ENCODE peak calls at places on chromosomes 1 and 21, in five cellular contexts. C is GM23248, M is PC-3, A is GM23338, P is HCT116. F is an unnamed sample. For H3K79me2 and H3K9me2, the result is how much of the 10 kb centered on the place peaks cover.

GRCh38 chr1:21766210-21766609 is 16.7 kb downstream of the USP48 start:
- DNase-seq in C (no peak), M (no peak), P (no peak), A (no peak), F (no peak)

GRCh38 chr1:59554011-59554673 is 257.2 kb downstream of the FGGY start:
- DNase-seq in A (no peak), P (no peak), M (no peak), C (no peak), F (no peak)

GRCh38 chr1:53946252-53947171 is at the start of gene LRRC42:
- DNase-seq in C (peak), M (no peak), P (no peak), A (peak), F (no peak)

GRCh38 chr1:154104433-154105082 is 50.3 kb downstream of the NUP210L start:
- DNase-seq in A (peak), P (no peak), M (no peak), C (no peak), F (peak)

GRCh38 chr1:62834400-62834987 is 50.6 kb downstream of the ATG4C start:
- DNase-seq in A (no peak), M (no peak), P (no peak), C (no peak), F (no peak)

GRCh38 chr1:33002006-33002405 is 34.7 kb downstream of the AK2 start:
- DNase-seq in P (no peak), C (no peak), M (no peak), A (no peak), F (no peak)

GRCh38 chr1:204702552-204703270 is 17.2 kb upstream of the LRRN2 start:
- DNase-seq in A (no peak), P (no peak), C (no peak), M (no peak), F (no peak)

GRCh38 chr21:15236111-15236510 is 171.3 kb upstream of the NRIP1 start:
- DNase-seq in A (no peak), M (no peak), P (no peak), C (no peak), F (no peak)

GRCh38 chr1:50704126-50704525 is 255.9 kb downstream of the FAF1 start:
- DNase-seq in A (peak), M (peak), C (peak), P (peak), F (no peak)

GRCh38 chr1:41716188-41717130 is 202.3 kb downstream of the HIVEP3 start:
- DNase-seq in M (no peak), C (no peak), A (no peak), P (no peak), F (no peak)

GRCh38 chr1:26602378-26602959 is 72.9 kb downstream of the RPS6KA1 start:
- DNase-seq in C (peak), A (peak), M (peak), P (peak), F (peak)

GRCh38 chr1:244209955-244210354 is 158.9 kb downstream of the ZBTB18 start:
- DNase-seq in M (peak), A (no peak), P (no peak), C (no peak), F (no peak)

GRCh38 chr1:20947409-20947808 is 160.3 kb upstream of the HP1BP3 start:
- DNase-seq in C (no peak), P (no peak), M (no peak), A (no peak), F (no peak)

GRCh38 chr1:49331066-49331852 is 554.6 kb upstream of the BEND5 start:
- DNase-seq in A (no peak), M (peak), P (no peak), C (no peak), F (no peak)

GRCh38 chr1:100950776-100951175 is 54.9 kb downstream of the SLC30A7 start:
- DNase-seq in A (peak), C (peak), P (no peak), M (no peak), F (no peak)

GRCh38 chr21:41873426-41873825 is 5.7 kb downstream of the PRDM15 start:
- DNase-seq in M (no peak), P (no peak), A (no peak), C (no peak), F (no peak)

GRCh38 chr1:170663011-170663410 is 920 bp upstream of the PRRX1 start:
- DNase-seq in A (peak), P (no peak), C (peak), M (no peak), F (no peak)

GRCh38 chr1:103525114-103525606 is 339 bp upstream of the RNPC3 start:
- DNase-seq in C (peak), A (peak), P (no peak), M (peak), F (peak)
- H2AFZ ChIP-seq in C (peak), A (peak), P (peak), M (peak), F (peak)

DNA sequence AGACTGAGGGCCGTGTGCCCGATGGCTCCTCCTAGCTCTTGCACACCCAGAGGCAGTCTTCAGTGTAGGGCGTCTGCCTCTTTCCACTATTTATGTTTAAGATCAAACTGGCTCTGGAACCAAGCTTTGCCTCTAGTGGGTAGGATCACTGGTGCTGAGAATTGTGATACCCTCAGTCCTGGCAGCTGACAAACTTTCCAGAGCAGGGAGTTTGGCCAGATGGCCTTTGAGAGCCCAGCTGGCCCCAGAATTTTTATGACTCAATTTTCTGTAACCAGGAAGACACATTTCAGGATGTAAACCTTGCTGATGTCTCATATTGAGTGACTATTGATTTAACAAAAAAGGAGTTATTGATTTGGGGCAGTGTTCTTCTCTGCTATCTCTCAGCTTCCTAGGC is 6.7 kb downstream of the COQ8A start:
- DNase-seq in C (no peak), M (peak), P (no peak), A (no peak), F (no peak)
- H3K79me2 ChIP-seq in C (under half), M (half or more), P (under half), A (half or more), F (half or more)

DNA sequence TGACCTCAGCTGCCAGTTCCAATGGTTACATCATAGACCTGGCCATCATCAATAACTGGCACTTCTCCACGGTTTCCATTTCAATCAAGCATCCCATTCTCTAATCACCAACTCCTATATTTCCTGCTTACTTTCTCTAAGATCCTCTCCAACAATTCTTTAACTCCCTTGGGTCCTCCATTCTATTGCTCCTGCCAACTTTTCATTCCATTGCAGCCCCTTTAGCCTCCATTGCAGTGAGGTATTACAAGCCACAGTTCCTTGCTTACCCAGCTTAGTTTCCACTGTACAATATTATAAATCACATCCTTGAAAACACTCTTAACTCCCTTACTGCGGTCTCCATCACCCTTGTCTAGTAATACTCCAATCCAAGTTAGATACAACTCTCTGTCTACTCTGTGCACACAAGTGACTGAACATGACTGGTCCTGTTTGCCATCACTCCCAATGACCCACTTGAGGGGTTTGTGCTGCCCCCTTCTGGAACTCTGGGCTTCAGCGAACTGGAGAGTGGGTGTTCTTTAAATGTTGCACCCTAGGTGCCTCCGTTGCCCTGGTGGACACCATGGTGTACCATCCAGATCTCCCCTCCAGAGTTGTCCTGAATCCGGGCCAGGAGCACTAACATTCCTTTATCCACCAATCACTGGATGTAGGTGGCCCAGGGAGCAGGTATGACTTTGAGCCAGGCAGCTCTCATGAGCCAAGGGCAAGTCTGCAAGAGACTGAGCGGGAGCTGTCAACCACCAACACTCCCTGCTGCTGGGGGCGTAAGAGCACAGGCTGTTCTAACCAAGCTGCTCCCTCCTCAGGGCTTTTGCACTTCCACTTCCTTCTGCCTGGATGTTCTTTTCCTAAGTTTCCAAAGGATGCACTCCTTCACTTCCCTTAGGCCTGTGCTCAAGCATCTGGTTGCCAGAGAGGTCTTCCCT is 3.7 kb upstream of the FNDC7 start:
- DNase-seq in A (peak), P (no peak), M (peak), C (no peak), F (no peak)
- H3K9me2 ChIP-seq in A (under half), P (under half), M (under half), C (under half), F (under half)

GRCh38 chr1:185610954-185611353 is 123.2 kb upstream of the HMCN1 start:
- DNase-seq in M (no peak), P (no peak), C (peak), A (no peak), F (no peak)
- H2AFZ ChIP-seq in M (no peak), P (no peak), C (peak), A (no peak), F (no peak)

GRCh38 chr1:43366601-43367025 is 1.2 kb downstream of the ELOVL1 start:
- DNase-seq in A (peak), P (no peak), M (peak), C (no peak), F (no peak)

GRCh38 chr1:43365678-43366077 is 2.1 kb downstream of the ELOVL1 start:
- DNase-seq in M (no peak), P (no peak), C (no peak), A (no peak), F (no peak)

GRCh38 chr1:43363283-43363934 is 4.4 kb downstream of the ELOVL1 start:
- DNase-seq in P (no peak), C (no peak), A (no peak), M (no peak), F (no peak)

GRCh38 chr1:43366179-43366578 is 1.6 kb downstream of the ELOVL1 start:
- DNase-seq in P (no peak), C (no peak), A (peak), M (peak), F (no peak)

GRCh38 chr1:43363935-43364525 is 3.8 kb downstream of the ELOVL1 start:
- DNase-seq in C (no peak), P (no peak), A (no peak), M (no peak), F (no peak)
- H3K79me2 ChIP-seq in C (half or more), P (half or more), A (under half), M (half or more), F (half or more)

DNA sequence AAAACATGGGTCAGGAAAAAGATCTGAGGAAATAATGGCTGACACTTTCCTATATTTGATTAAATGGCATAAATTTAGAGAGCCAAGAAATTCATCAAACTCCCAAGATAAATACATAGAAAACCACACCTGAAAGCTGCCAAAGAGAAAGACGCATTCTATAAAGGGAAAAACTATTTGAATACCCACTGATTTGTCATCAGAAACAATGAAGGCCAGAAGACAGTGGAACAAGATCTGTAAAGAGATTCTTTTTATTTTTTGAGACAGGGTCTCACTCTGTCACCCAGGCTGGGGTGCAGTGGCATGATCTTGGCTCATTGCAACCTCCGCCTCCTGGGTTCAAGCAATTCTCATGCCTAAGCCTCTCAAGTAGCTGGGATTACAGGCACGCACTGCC is 17.4 kb downstream of the SDE2 start:
- DNase-seq in P (no peak), A (no peak), M (no peak), C (no peak), F (no peak)
- H3K9me2 ChIP-seq in P (under half), A (under half), M (under half), C (under half), F (under half)